ENCODE peak calls at places on chromosomes 7 and 10, in five cellular contexts. One of them, this sample, is unnamed.
A peak's percentile ranks its signal among the peaks of the same experiment; 100 is the strongest.

GRCh38 chr10:44033008-44033407 is 351.9 kb downstream of the CXCL12 start:
- DNase-seq in breast epithelium: no peak
- DNase-seq in heart left ventricle: no peak
- DNase-seq in HEK293T: no peak
- DNase-seq in activated T-cell treated with anti-CD3 and anti-CD28 coated beads for 24 hours: no peak
- DNase-seq in this sample: no peak

GRCh38 chr7:92461027-92462003 is 14.0 kb downstream of the GATAD1 start:
- DNase-seq in activated T-cell treated with anti-CD3 and anti-CD28 coated beads for 24 hours: peak; percentile 3
- DNase-seq in breast epithelium: no peak
- DNase-seq in HEK293T: peak; percentile 69
- DNase-seq in heart left ventricle: no peak
- DNase-seq in this sample: peak; percentile 60

GRCh38 chr7:151776876-151777510 is 99.9 kb downstream of the PRKAG2 start:
- DNase-seq in breast epithelium: no peak
- DNase-seq in heart left ventricle: peak; percentile 16
- DNase-seq in HEK293T: no peak
- DNase-seq in activated T-cell treated with anti-CD3 and anti-CD28 coated beads for 24 hours: no peak
- DNase-seq in this sample: no peak

GRCh38 chr7:83155996-83156395 is 6.7 kb downstream of the PCLO start:
- DNase-seq in activated T-cell treated with anti-CD3 and anti-CD28 coated beads for 24 hours: no peak
- DNase-seq in heart left ventricle: no peak
- DNase-seq in breast epithelium: no peak
- DNase-seq in HEK293T: no peak
- DNase-seq in this sample: no peak

GRCh38 chr7:130966246-130967009 is 232.4 kb upstream of the KLF14 start:
- DNase-seq in HEK293T: no peak
- DNase-seq in heart left ventricle: no peak
- DNase-seq in breast epithelium: no peak
- DNase-seq in activated T-cell treated with anti-CD3 and anti-CD28 coated beads for 24 hours: no peak
- DNase-seq in this sample: no peak

GRCh38 chr10:78741541-78741940 is 327.2 kb upstream of the ZMIZ1 start:
- DNase-seq in HEK293T: no peak
- DNase-seq in heart left ventricle: no peak
- DNase-seq in activated T-cell treated with anti-CD3 and anti-CD28 coated beads for 24 hours: no peak
- DNase-seq in breast epithelium: no peak
- DNase-seq in this sample: no peak

GRCh38 chr10:132298038-132298935 is 9.5 kb downstream of the STK32C start:
- DNase-seq in heart left ventricle: peak; percentile 12
- DNase-seq in breast epithelium: no peak
- DNase-seq in HEK293T: no peak
- DNase-seq in activated T-cell treated with anti-CD3 and anti-CD28 coated beads for 24 hours: no peak
- DNase-seq in this sample: no peak

GRCh38 chr10:43133196-43133808 is 4.9 kb upstream of the CSGALNACT2 start:
- DNase-seq in HEK293T: no peak
- DNase-seq in heart left ventricle: no peak
- DNase-seq in activated T-cell treated with anti-CD3 and anti-CD28 coated beads for 24 hours: no peak
- DNase-seq in breast epithelium: no peak
- DNase-seq in this sample: no peak

GRCh38 chr10:4851176-4851575 is 25.2 kb downstream of the AKR1E2 start:
- DNase-seq in activated T-cell treated with anti-CD3 and anti-CD28 coated beads for 24 hours: no peak
- DNase-seq in breast epithelium: no peak
- DNase-seq in HEK293T: no peak
- DNase-seq in heart left ventricle: no peak
- DNase-seq in this sample: no peak

GRCh38 chr10:70461397-70462348 is 16.9 kb upstream of the PALD1 start:
- DNase-seq in heart left ventricle: peak; percentile 71
- DNase-seq in HEK293T: peak; percentile 74
- DNase-seq in breast epithelium: peak; percentile 34
- DNase-seq in activated T-cell treated with anti-CD3 and anti-CD28 coated beads for 24 hours: peak; percentile 36
- DNase-seq in this sample: peak; percentile 74

GRCh38 chr7:28921822-28922221 is 36.3 kb downstream of the TRIL start:
- DNase-seq in heart left ventricle: peak; percentile 45
- DNase-seq in breast epithelium: no peak
- DNase-seq in HEK293T: peak; percentile 64
- DNase-seq in activated T-cell treated with anti-CD3 and anti-CD28 coated beads for 24 hours: peak; percentile 23
- DNase-seq in this sample: peak; percentile 72

GRCh38 chr10:46538155-46538554 is 18.3 kb downstream of the GPRIN2 start:
- DNase-seq in breast epithelium: no peak
- DNase-seq in activated T-cell treated with anti-CD3 and anti-CD28 coated beads for 24 hours: no peak
- DNase-seq in HEK293T: no peak
- DNase-seq in heart left ventricle: peak; percentile 1
- DNase-seq in this sample: no peak

GRCh38 chr7:32206987-32207386 is 136.8 kb upstream of the PDE1C start:
- DNase-seq in breast epithelium: no peak
- DNase-seq in HEK293T: peak; percentile 28
- DNase-seq in heart left ventricle: peak; percentile 49
- DNase-seq in activated T-cell treated with anti-CD3 and anti-CD28 coated beads for 24 hours: no peak
- DNase-seq in this sample: peak; percentile 74

GRCh38 chr7:30548762-30549344 is 44.2 kb upstream of the GGCT start:
- DNase-seq in breast epithelium: peak; percentile 73
- DNase-seq in heart left ventricle: peak; percentile 57
- DNase-seq in HEK293T: peak; percentile 75
- DNase-seq in activated T-cell treated with anti-CD3 and anti-CD28 coated beads for 24 hours: peak; percentile 28
- DNase-seq in this sample: peak; percentile 90

GRCh38 chr7:141737118-141737835 is 881 bp upstream of the SSBP1 start:
- DNase-seq in heart left ventricle: no peak
- DNase-seq in breast epithelium: peak; percentile 18
- DNase-seq in activated T-cell treated with anti-CD3 and anti-CD28 coated beads for 24 hours: no peak
- DNase-seq in HEK293T: peak; percentile 31
- DNase-seq in this sample: no peak

This sample was measured in iPS-NIHi11.